ENCODE peak calls at places on chromosomes 5 and 9, in ten cellular contexts. E is stimulated activated CD8-positive, alpha-beta memory T cell treated with anti-CD3 and anti-CD28 coated beads, Interleukin-7, amount 100 ng/mL, for 4 hours; D is hepatic stellate cell; B is activated naive CD8-positive, alpha-beta T cell treated with anti-CD3 and anti-CD28 coated beads, Interleukin-2, amount 50 U/mL, for 16 hours; X is BJ; K is substantia nigra; J is RPMI8226; T is small intestine; U is naive thymus-derived CD4-positive, alpha-beta T cell; W is vagina. Q is an unnamed sample.

GRCh38 chr5:29744618-29745017 is 1448.9 kb upstream of the CDH6 start:
- DNase-seq in E (no peak), D (no peak), B (no peak), X (no peak), K (no peak), J (no peak), T (no peak), U (no peak), W (no peak), Q (no peak)

GRCh38 chr9:136311037-136311432 is 7.1 kb upstream of the CCDC187 start:
- DNase-seq in E (no peak), D (no peak), B (no peak), X (no peak), K (no peak), J (no peak), T (no peak), U (no peak), W (no peak), Q (no peak)

GRCh38 chr9:101594796-101595195 is at the start of gene PPP3R2:
- DNase-seq in E (no peak), D (no peak), B (no peak), X (no peak), K (no peak), J (no peak), T (no peak), U (no peak), W (no peak), Q (no peak)

GRCh38 chr5:124206540-124206939 is 539.9 kb downstream of the ZNF608 start:
- DNase-seq in E (no peak), D (no peak), B (no peak), X (no peak), K (no peak), J (no peak), T (no peak), U (no peak), W (no peak), Q (no peak)

GRCh38 chr5:13143630-13144029 is 800.9 kb downstream of the DNAH5 start:
- DNase-seq in E (no peak), D (no peak), B (no peak), X (no peak), K (no peak), J (no peak), T (no peak), U (no peak), W (no peak), Q (no peak)

GRCh38 chr5:109852371-109853160 is 162.8 kb downstream of the MAN2A1 start:
- DNase-seq in E (no peak), D (no peak), B (no peak), X (no peak), K (no peak), J (peak; percentile 30), T (peak; percentile 72), U (no peak), W (no peak), Q (no peak)

GRCh38 chr9:136551401-136552116 is 5.7 kb upstream of the NOTCH1 start:
- DNase-seq in E (no peak), D (peak; percentile 97), B (no peak), X (no peak), K (no peak), J (peak; percentile 52), T (peak; percentile 58), U (no peak), W (no peak), Q (no peak)

GRCh38 chr9:37745970-37746369 is 7.6 kb upstream of the TRMT10B start:
- DNase-seq in E (no peak), D (no peak), B (no peak), X (no peak), K (no peak), J (peak; percentile 89), T (no peak), U (no peak), W (no peak), Q (no peak)

GRCh38 chr5:52709171-52709925 is 78.4 kb upstream of the ITGA1 start:
- DNase-seq in E (no peak), D (no peak), B (no peak), X (no peak), K (no peak), J (no peak), T (peak; percentile 59), U (no peak), W (no peak), Q (no peak)

GRCh38 chr5:180643191-180643851 is 6.1 kb downstream of the FLT4 start:
- DNase-seq in E (no peak), D (no peak), B (no peak), X (no peak), K (no peak), J (no peak), T (no peak), U (no peak), W (no peak), Q (no peak)

GRCh38 chr5:39092581-39093350 is 18.6 kb upstream of the RICTOR start:
- DNase-seq in E (no peak), D (no peak), B (no peak), X (no peak), K (no peak), J (no peak), T (no peak), U (no peak), W (no peak), Q (no peak)

GRCh38 chr9:9498147-9498546 is 1114.7 kb downstream of the PTPRD start:
- DNase-seq in E (no peak), D (no peak), B (no peak), X (no peak), K (no peak), J (no peak), T (peak; percentile 2), U (no peak), W (no peak), Q (no peak)

GRCh38 chr9:136386018-136386417 is 12.5 kb upstream of the CARD9 start:
- DNase-seq in E (no peak), D (no peak), B (no peak), X (no peak), K (no peak), J (no peak), T (no peak), U (no peak), W (no peak), Q (no peak)

GRCh38 chr5:93582677-93583524 is at the start of gene NR2F1:
- DNase-seq in E (no peak), D (peak; percentile 87), B (no peak), X (peak; percentile 74), K (no peak), J (peak; percentile 69), T (peak; percentile 27), U (no peak), W (no peak), Q (no peak)

GRCh38 chr5:54492196-54492595 is 25.4 kb upstream of the SNX18 start:
- DNase-seq in E (no peak), D (no peak), B (no peak), X (no peak), K (no peak), J (peak; percentile 66), T (no peak), U (no peak), W (no peak), Q (no peak)

GRCh38 chr9:16542290-16542689 is 328.2 kb downstream of the BNC2 start:
- DNase-seq in E (no peak), D (no peak), B (no peak), X (no peak), K (no peak), J (no peak), T (no peak), U (no peak), W (no peak), Q (no peak)

GRCh38 chr5:125870271-125870670 is 552.9 kb upstream of the GRAMD2B start:
- DNase-seq in E (no peak), D (no peak), B (no peak), X (peak; percentile 13), K (no peak), J (no peak), T (no peak), U (no peak), W (no peak), Q (no peak)

GRCh38 chr9:121870271-121870670 is 218.8 kb downstream of the DAB2IP start:
- DNase-seq in E (no peak), D (no peak), B (no peak), X (no peak), K (no peak), J (no peak), T (no peak), U (no peak), W (peak; percentile 55), Q (no peak)

GRCh38 chr5:124951676-124952075 is 205.2 kb upstream of the ZNF608 start:
- DNase-seq in E (no peak), D (no peak), B (no peak), X (no peak), K (no peak), J (peak; percentile 58), T (no peak), U (no peak), W (no peak), Q (peak; percentile 14)

GRCh38 chr5:13976867-13977479 is 32.5 kb upstream of the DNAH5 start:
- DNase-seq in E (no peak), D (peak; percentile 18), B (no peak), X (no peak), K (no peak), J (peak; percentile 43), T (peak; percentile 12), U (no peak), W (no peak), Q (no peak)

GRCh38 chr5:103562453-103563157 is at the start of gene NUDT12:
- DNase-seq in E (peak; percentile 0), D (peak; percentile 77), B (peak; percentile 47), X (peak; percentile 28), K (peak; percentile 83), J (peak; percentile 59), T (peak; percentile 63), U (peak; percentile 19), W (no peak), Q (peak; percentile 13)

GRCh38 chr9:110115868-110116542 is 92.0 kb downstream of the C9orf152 start:
- DNase-seq in E (no peak), D (peak; percentile 67), B (no peak), X (no peak), K (no peak), J (no peak), T (no peak), U (no peak), W (no peak), Q (no peak)

Q was measured in memory B cell.